ENCODE peak calls at places on chromosomes 7 and 10, in four cellular contexts. Z is K562, E is GM12878, U is GM12891. M is an unnamed sample.

GRCh38 chr10:125762692-125763648 is 12.7 kb downstream of the MMP21 start:
- DNase-seq in Z (no peak), E (no peak), U (no peak), M (no peak)

GRCh38 chr10:119281581-119282071 is 74.3 kb downstream of the GRK5 start:
- DNase-seq in Z (no peak), E (no peak), U (no peak), M (no peak)

GRCh38 chr7:960269-960871 is 5.9 kb upstream of the ADAP1 start:
- DNase-seq in Z (no peak), E (no peak), U (no peak), M (no peak)

GRCh38 chr10:1572519-1573333 is 164.6 kb downstream of the ADARB2 start:
- DNase-seq in Z (no peak), E (no peak), U (no peak), M (no peak)

GRCh38 chr10:19518632-19519031 is 297.6 kb upstream of the PLXDC2 start:
- DNase-seq in Z (no peak), E (no peak), U (no peak), M (no peak)

GRCh38 chr7:99618726-99619125 is 2.0 kb downstream of the ZSCAN25 start:
- DNase-seq in Z (no peak), E (no peak), U (no peak), M (no peak)

GRCh38 chr7:2105917-2106316 is 126.8 kb downstream of the MAD1L1 start:
- DNase-seq in Z (peak; percentile 95), E (no peak), U (no peak), M (no peak)

GRCh38 chr10:124026337-124026939 is 67.0 kb downstream of the CHST15 start:
- DNase-seq in Z (no peak), E (no peak), U (no peak), M (no peak)

GRCh38 chr10:1208376-1209311 is 152.5 kb downstream of the WDR37 start:
- DNase-seq in Z (no peak), E (no peak), U (no peak), M (no peak)

GRCh38 chr7:144001543-144001942 is 1.4 kb downstream of the OR6B1 start:
- DNase-seq in Z (no peak), E (no peak), U (no peak), M (no peak)

GRCh38 chr7:80210400-80210799 is 75.8 kb downstream of the GNAI1 start:
- DNase-seq in Z (no peak), E (no peak), U (no peak), M (no peak)

GRCh38 chr10:52807803-52808202 is 35.2 kb upstream of the MBL2 start:
- DNase-seq in Z (no peak), E (no peak), U (no peak), M (no peak)

GRCh38 chr7:80087051-80087767 is 47.4 kb upstream of the GNAI1 start:
- DNase-seq in Z (no peak), E (no peak), U (no peak), M (no peak)

GRCh38 chr7:28855538-28856217 is 102.5 kb downstream of the TRIL start:
- DNase-seq in Z (no peak), E (no peak), U (no peak), M (no peak)

GRCh38 chr10:70985824-70986336 is 97.5 kb upstream of the PCBD1 start:
- DNase-seq in Z (no peak), E (no peak), U (no peak), M (no peak)

GRCh38 chr10:48683893-48684292 is 780 bp upstream of the WDFY4 start:
- DNase-seq in Z (no peak), E (no peak), U (no peak), M (no peak)

GRCh38 chr7:4486932-4487331 is 195.2 kb upstream of the FOXK1 start:
- DNase-seq in Z (no peak), E (no peak), U (no peak), M (no peak)

GRCh38 chr10:78139336-78139735 is 105.7 kb downstream of the RPS24 start:
- DNase-seq in Z (no peak), E (no peak), U (no peak), M (no peak)

GRCh38 chr7:103658055-103659010 is 212.3 kb upstream of the SLC26A5 start:
- DNase-seq in Z (no peak), E (no peak), U (no peak), M (no peak)

GRCh38 chr7:23020742-23021401 is 6.9 kb upstream of the HYCC1 start:
- DNase-seq in Z (no peak), E (no peak), U (no peak), M (no peak)

GRCh38 chr10:5589071-5589962 is 64.6 kb downstream of the CALML3 start:
- DNase-seq in Z (no peak), E (no peak), U (no peak), M (no peak)

GRCh38 chr7:1060315-1061080 is 16.2 kb downstream of the GPR146 start:
- DNase-seq in Z (peak; percentile 36), E (no peak), U (no peak), M (no peak)

GRCh38 chr7:45203947-45204445 is 46.4 kb downstream of the RAMP3 start:
- DNase-seq in Z (no peak), E (peak; percentile 9), U (no peak), M (no peak)

GRCh38 chr7:136652635-136653370 is 215.6 kb upstream of the CHRM2 start:
- DNase-seq in Z (no peak), E (no peak), U (no peak), M (no peak)

GRCh38 chr7:1242601-1243289 is 10.1 kb downstream of the UNCX start:
- DNase-seq in Z (no peak), E (no peak), U (no peak), M (no peak)

GRCh38 chr7:105346593-105347322 is 42.0 kb downstream of the SRPK2 start:
- DNase-seq in Z (no peak), E (no peak), U (no peak), M (no peak)

GRCh38 chr10:97821308-97822038 is 28.2 kb upstream of the GOLGA7B start:
- DNase-seq in Z (no peak), E (no peak), U (no peak), M (no peak)

GRCh38 chr10:70227548-70228320 is 5.5 kb downstream of the PPA1 start:
- DNase-seq in Z (no peak), E (no peak), U (no peak), M (no peak)

GRCh38 chr10:50892467-50892866 is 7.0 kb upstream of the A1CF start:
- DNase-seq in Z (no peak), E (no peak), U (no peak), M (no peak)

GRCh38 chr10:89574348-89574747 is 39.0 kb upstream of the SLC16A12 start:
- DNase-seq in Z (no peak), E (no peak), U (no peak), M (no peak)

GRCh38 chr10:71029411-71029881 is 141.1 kb upstream of the PCBD1 start:
- DNase-seq in Z (no peak), E (no peak), U (no peak), M (no peak)

GRCh38 chr10:15472431-15473400 is 101.6 kb upstream of the FAM171A1 start:
- DNase-seq in Z (no peak), E (no peak), U (no peak), M (no peak)

GRCh38 chr10:117254774-117255735 is 14.1 kb downstream of the SLC18A2 start:
- DNase-seq in Z (no peak), E (no peak), U (no peak), M (no peak)

GRCh38 chr7:2522780-2523433 is 3.3 kb downstream of the LFNG start:
- DNase-seq in Z (no peak), E (no peak), U (no peak), M (no peak)

GRCh38 chr10:132192991-132193670 is 6.4 kb downstream of the DPYSL4 start:
- DNase-seq in Z (no peak), E (no peak), U (no peak), M (no peak)

GRCh38 chr10:102869290-102870198 is at the start of gene AS3MT:
- DNase-seq in Z (no peak), E (no peak), U (peak; percentile 62), M (peak; percentile 35)
- TF ChIP-seq POLR2A in Z (no peak), E (peak; percentile 39), U (no peak), M (no peak)

DNA sequence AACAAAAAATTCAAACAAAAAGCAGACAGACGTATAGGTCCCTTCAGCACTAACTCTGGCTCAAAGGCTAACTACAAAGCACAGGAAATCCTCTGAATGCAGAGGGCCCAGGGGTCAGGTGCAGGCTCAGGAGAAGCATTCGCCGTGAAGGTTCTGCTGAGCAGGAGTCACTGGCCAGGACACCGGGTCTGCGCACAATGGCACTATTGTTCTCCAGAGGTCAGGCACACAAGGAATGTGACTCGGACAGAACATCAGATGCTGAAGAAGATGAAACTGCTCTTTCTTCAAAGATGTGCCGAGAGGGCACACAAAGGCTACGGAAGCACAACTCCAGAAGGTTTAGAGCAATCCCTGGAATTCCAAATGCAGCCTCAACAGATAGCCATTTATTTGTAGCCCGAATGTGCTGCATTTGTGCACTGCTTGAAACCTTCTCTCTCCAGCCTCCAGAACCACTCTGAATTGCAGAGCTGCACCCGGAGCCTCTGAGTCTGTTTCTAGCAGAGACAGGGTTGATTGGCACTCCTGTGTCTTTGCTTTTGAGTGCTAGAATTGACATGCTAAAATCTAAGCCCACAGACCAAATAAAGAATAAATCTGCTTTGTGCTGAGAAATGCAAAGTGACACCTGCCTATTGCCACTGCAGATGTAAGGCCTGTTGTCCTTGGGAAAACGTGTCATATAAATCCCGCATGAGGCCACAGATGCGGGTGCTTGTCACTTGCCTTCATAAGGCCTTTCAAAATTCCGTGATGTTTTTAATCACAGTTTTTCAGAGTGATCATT is 85.4 kb upstream of the AFAP1L2 start:
- DNase-seq in Z (no peak), E (no peak), U (no peak), M (no peak)
- TF ChIP-seq TAF1 in Z (no peak), E (no peak), U (no peak), M (no peak)

DNA sequence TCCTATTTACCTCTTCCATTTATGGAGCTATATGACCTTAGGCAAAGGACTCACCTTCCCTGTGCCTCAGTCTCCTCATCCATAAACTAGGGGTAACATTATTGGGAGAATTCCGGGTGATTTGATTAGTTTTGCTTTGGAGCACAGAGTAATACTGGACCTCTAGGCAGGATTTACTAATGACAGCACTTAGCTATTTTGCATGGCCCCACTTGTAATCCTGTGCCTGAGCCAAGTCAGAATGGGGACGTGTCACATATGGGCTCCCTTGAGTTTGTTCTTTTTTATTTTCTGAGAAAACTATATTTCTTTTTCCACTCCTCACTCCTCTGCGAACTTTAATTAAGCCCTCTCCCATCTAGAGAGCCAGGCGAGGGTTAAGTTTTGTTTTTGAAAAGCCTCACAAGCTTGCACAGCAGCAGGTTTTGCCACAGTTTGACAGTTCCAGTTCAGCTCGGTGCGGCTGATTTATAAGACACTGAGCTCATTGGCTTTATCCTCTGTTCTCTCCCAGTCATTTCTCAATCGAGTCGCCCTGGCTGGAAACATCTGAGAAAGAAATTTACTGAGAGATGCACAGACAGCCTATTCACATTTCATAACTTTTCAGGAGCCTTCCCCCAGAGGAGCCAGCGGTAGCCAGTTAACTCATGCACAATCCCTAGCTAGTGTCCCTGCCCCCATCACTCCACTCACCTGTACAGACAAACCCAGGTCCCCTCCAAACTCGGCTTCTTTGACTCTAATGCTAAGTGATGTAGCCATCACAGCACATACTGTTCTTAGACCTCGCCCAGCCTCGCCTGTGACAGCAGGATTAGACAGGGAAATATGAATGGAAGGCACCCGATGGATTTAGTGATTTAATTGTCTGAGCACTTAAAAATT is 441.9 kb upstream of the NPVF start:
- DNase-seq in Z (no peak), E (no peak), U (no peak), M (no peak)
- TF ChIP-seq POLR2AphosphoS5 in Z (no peak), E (no peak), U (no peak), M (no peak)

DNA sequence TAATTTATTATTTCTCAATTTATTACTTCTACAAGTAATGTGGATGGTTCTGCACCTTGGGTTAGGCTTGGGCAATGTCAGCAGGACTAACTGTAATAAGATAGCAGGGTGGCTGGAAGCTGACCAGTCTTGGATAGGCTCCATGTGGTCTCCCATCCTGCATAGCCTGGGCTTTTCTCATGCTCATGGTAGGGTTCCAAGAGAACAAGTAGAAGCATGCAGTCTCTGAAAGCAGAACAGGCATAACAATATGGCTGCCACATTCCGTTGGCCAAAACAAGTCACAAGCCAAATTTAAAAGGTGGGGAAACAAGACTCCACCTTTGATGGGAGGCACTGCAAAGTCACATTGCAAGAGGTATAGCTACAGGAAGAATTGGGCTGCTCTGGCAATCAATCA is 98.6 kb upstream of the MDFIC start:
- DNase-seq in Z (no peak), E (no peak), U (no peak), M (no peak)
- TF ChIP-seq POLR2A in Z (no peak), E (no peak), U (no peak), M (no peak)